ENCODE peak calls at places on chromosome 20, in nine cellular contexts. Z, J, P, Y, H, E, X, W and O are unnamed samples.

GRCh38 chr20:46139908-46140482 is 21.9 kb downstream of the CD40 start:
- DNase-seq in Z (no peak), J (no peak), P (no peak), Y (peak; percentile 29), H (no peak), E (no peak), X (no peak), W (no peak), O (peak; percentile 80)

GRCh38 chr20:8790442-8791074 is 278.3 kb upstream of the PLCB4 start:
- DNase-seq in Z (peak; percentile 40), J (no peak), P (peak; percentile 31), Y (peak; percentile 32), H (no peak), E (peak; percentile 65), X (no peak), W (peak; percentile 73), O (peak; percentile 13)

GRCh38 chr20:45445805-45446562 is 23.6 kb upstream of the WFDC2 start:
- DNase-seq in Z (peak; percentile 65), J (peak; percentile 56), P (peak; percentile 43), Y (no peak), H (no peak), E (peak; percentile 90), X (no peak), W (peak; percentile 28), O (peak; percentile 20)

GRCh38 chr20:47456952-47457724 is 44.5 kb upstream of the NCOA3 start:
- DNase-seq in Z (no peak), J (no peak), P (no peak), Y (no peak), H (no peak), E (no peak), X (no peak), W (peak; percentile 89), O (peak; percentile 87)

GRCh38 chr20:57627972-57628650 is 7.9 kb upstream of the ZBP1 start:
- DNase-seq in Z (no peak), J (no peak), P (no peak), Y (peak; percentile 58), H (no peak), E (no peak), X (no peak), W (peak; percentile 77), O (no peak)

GRCh38 chr20:29689411-29690225 is 1567.8 kb upstream of the DEFB115 start:
- DNase-seq in Z (no peak), J (no peak), P (no peak), Y (peak; percentile 16), H (no peak), E (no peak), X (no peak), W (peak; percentile 60), O (no peak)

GRCh38 chr20:60138263-60139127 is 180.3 kb downstream of the CDH26 start:
- DNase-seq in Z (no peak), J (peak; percentile 68), P (peak; percentile 33), Y (no peak), H (no peak), E (no peak), X (no peak), W (peak; percentile 53), O (no peak)

GRCh38 chr20:36407196-36407733 is 101.1 kb downstream of the DLGAP4 start:
- DNase-seq in Z (no peak), J (no peak), P (no peak), Y (no peak), H (no peak), E (no peak), X (no peak), W (peak; percentile 88), O (peak; percentile 62)

GRCh38 chr20:25032478-25033183 is 25.3 kb downstream of the ACSS1 start:
- DNase-seq in Z (no peak), J (peak; percentile 67), P (no peak), Y (no peak), H (no peak), E (peak; percentile 71), X (no peak), W (no peak), O (peak; percentile 80)

GRCh38 chr20:38418509-38419204 is 16.5 kb downstream of the SNHG17 start:
- DNase-seq in Z (no peak), J (no peak), P (no peak), Y (no peak), H (no peak), E (no peak), X (no peak), W (peak; percentile 58), O (no peak)

GRCh38 chr20:61454053-61454452 is 202.0 kb downstream of the CDH4 start:
- DNase-seq in Z (no peak), J (no peak), P (no peak), Y (no peak), H (no peak), E (no peak), X (no peak), W (no peak), O (no peak)

GRCh38 chr20:44209691-44210421 is 715 bp downstream of the OSER1 start:
- DNase-seq in Z (peak; percentile 56), J (no peak), P (no peak), Y (peak; percentile 39), H (no peak), E (peak; percentile 81), X (no peak), W (peak; percentile 42), O (no peak)

GRCh38 chr20:48584391-48585249 is 243.2 kb downstream of the PREX1 start:
- DNase-seq in Z (no peak), J (no peak), P (no peak), Y (no peak), H (no peak), E (no peak), X (no peak), W (no peak), O (no peak)

GRCh38 chr20:2242678-2243077 is 53.1 kb upstream of the TGM3 start:
- DNase-seq in Z (no peak), J (no peak), P (no peak), Y (no peak), H (no peak), E (no peak), X (no peak), W (no peak), O (no peak)

GRCh38 chr20:602357-602970 is 7.6 kb downstream of the TCF15 start:
- DNase-seq in Z (no peak), J (no peak), P (no peak), Y (no peak), H (no peak), E (no peak), X (no peak), W (no peak), O (no peak)

GRCh38 chr20:64095455-64095854 is 11.3 kb upstream of the LKAAEAR1 start:
- DNase-seq in Z (no peak), J (no peak), P (no peak), Y (no peak), H (no peak), E (no peak), X (no peak), W (no peak), O (no peak)

GRCh38 chr20:63691711-63692435 is 4.6 kb upstream of the TNFRSF6B start:
- DNase-seq in Z (no peak), J (peak; percentile 66), P (no peak), Y (no peak), H (no peak), E (no peak), X (no peak), W (no peak), O (no peak)

GRCh38 chr20:46264391-46265266 is 43.7 kb downstream of the CDH22 start:
- DNase-seq in Z (no peak), J (no peak), P (no peak), Y (no peak), H (no peak), E (no peak), X (no peak), W (no peak), O (no peak)

GRCh38 chr20:15895560-15896084 is 677.6 kb downstream of the KIF16B start:
- DNase-seq in Z (peak; percentile 47), J (no peak), P (no peak), Y (no peak), H (no peak), E (no peak), X (no peak), W (no peak), O (peak; percentile 60)

GRCh38 chr20:53594068-53595017 is 704 bp upstream of the ZNF217 start:
- DNase-seq in Z (peak; percentile 100), J (peak; percentile 99), P (peak; percentile 91), Y (peak; percentile 93), H (peak; percentile 74), E (peak; percentile 99), X (peak; percentile 100), W (peak; percentile 93), O (peak; percentile 85)
- TF ChIP-seq CTCF in Z (peak; percentile 47), J (no peak), P (peak; percentile 55), Y (no peak), H (peak; percentile 40), E (peak; percentile 67), X (no peak), W (no peak), O (no peak)

GRCh38 chr20:39885975-39886649 is 802.9 kb downstream of the MAFB start:
- DNase-seq in Z (peak; percentile 65), J (peak; percentile 41), P (peak; percentile 16), Y (peak; percentile 76), H (peak; percentile 80), E (peak; percentile 87), X (no peak), W (peak; percentile 88), O (peak; percentile 61)
- TF ChIP-seq CTCF in Z (peak; percentile 67), J (peak; percentile 33), P (peak; percentile 82), Y (peak; percentile 34), H (peak; percentile 60), E (peak; percentile 72), X (no peak), W (peak; percentile 48), O (peak; percentile 58)

DNA sequence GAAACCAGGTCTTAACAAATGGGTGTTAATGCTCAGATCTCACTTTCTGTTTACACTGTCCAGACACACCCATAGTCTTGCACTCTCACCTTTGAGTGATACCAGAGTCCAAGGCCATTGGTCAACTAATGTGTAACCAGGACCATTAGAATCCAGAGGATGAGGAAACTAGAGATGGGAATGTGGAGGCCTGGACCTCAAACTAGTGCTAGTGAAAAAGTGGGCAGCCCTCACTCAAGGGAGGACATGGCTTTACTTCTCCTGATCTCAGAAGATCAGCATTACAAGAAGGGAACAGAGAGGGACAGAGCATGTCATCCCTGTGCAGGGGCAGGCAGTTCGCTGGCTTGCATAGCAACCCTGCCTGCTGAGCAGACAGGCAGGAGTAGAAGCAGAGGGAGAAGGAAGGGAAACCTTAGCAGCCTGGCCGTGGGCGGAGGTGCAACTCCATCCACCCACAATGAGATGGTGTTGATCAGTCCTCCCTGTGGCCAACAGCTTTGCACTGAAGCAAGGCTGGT is 22.6 kb upstream of the XRN2 start:
- DNase-seq in Z (no peak), J (no peak), P (no peak), Y (no peak), H (no peak), E (no peak), X (no peak), W (no peak), O (no peak)
- TF ChIP-seq CTCF in Z (no peak), J (no peak), P (no peak), Y (no peak), H (no peak), E (no peak), X (no peak), W (no peak), O (no peak)

DNA sequence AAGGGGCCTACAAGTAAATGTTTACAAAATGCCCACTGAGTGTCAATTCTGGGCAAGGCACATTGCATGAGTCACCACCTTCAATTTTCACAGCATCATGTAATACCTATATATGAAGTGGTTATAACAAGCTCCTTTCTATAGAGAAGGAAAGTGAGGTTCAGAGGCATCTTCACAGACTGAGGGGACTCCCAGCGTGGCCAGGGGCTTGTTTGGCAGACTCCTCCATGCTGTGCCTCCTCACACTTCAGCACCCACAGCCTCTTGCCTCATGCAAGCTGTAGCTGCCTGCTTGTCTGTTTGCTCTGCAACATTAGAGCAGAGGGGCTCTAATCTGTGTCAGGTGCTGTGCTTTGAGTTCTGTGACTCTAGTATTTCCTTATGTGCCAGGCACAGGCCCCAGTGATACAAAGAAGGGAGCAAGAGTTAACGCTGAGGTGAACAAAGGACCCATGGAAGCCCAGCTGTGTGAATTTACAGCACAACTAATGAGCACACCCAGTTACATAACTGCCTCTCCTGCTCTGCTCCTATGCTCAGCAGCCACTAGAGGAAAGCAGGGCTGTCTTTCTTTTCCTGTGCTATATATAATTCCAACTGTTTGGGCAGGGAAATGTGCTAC is 72.3 kb downstream of the ZHX3 start:
- DNase-seq in Z (no peak), J (no peak), P (no peak), Y (no peak), H (peak; percentile 33), E (peak; percentile 65), X (no peak), W (peak; percentile 43), O (no peak)
- TF ChIP-seq CTCF in Z (no peak), J (no peak), P (no peak), Y (no peak), H (no peak), E (no peak), X (no peak), W (peak; percentile 15), O (no peak)